ENCODE peak calls at places on chromosome X, in four cellular contexts. K, N, X and O are unnamed samples.

GRCh38 chrX:18895157-18895952 is 88.6 kb downstream of the PHKA2 start:
- DNase-seq in K (peak; percentile 56), N (peak; percentile 25), X (peak; percentile 88), O (no peak)

GRCh38 chrX:141320801-141321200 is 78.5 kb upstream of the SPANXC start:
- DNase-seq in K (no peak), N (no peak), X (no peak), O (no peak)

GRCh38 chrX:69137371-69137881 is 27.8 kb downstream of the PJA1 start:
- DNase-seq in K (peak; percentile 48), N (peak; percentile 33), X (peak; percentile 83), O (no peak)

GRCh38 chrX:72620550-72621145 is 48.0 kb upstream of the HDAC8 start:
- DNase-seq in K (peak; percentile 87), N (peak; percentile 73), X (peak; percentile 91), O (peak; percentile 90)

GRCh38 chrX:19814240-19814639 is 73.2 kb downstream of the SH3KBP1 start:
- DNase-seq in K (no peak), N (no peak), X (no peak), O (no peak)

GRCh38 chrX:72046447-72046846 is 85.3 kb downstream of the RTL5 start:
- DNase-seq in K (no peak), N (no peak), X (no peak), O (no peak)

GRCh38 chrX:56572975-56573374 is 9.5 kb downstream of the UBQLN2 start:
- DNase-seq in K (no peak), N (no peak), X (no peak), O (no peak)

GRCh38 chrX:48938721-48939416 is 18.5 kb downstream of the OTUD5 start:
- DNase-seq in K (no peak), N (no peak), X (no peak), O (no peak)

GRCh38 chrX:12975999-12976558 is 1.2 kb downstream of the TMSB4X start:
- DNase-seq in K (peak; percentile 54), N (peak; percentile 75), X (peak; percentile 52), O (peak; percentile 49)

GRCh38 chrX:96314974-96315373 is 369.7 kb upstream of the DIAPH2 start:
- DNase-seq in K (no peak), N (no peak), X (peak; percentile 30), O (no peak)

GRCh38 chrX:39809326-39809725 is 288.4 kb downstream of the BCOR start:
- DNase-seq in K (peak; percentile 47), N (no peak), X (peak; percentile 18), O (no peak)

GRCh38 chrX:71253253-71254091 is 468 bp downstream of the ZMYM3 start:
- DNase-seq in K (peak; percentile 21), N (peak; percentile 60), X (peak; percentile 30), O (peak; percentile 53)

GRCh38 chrX:21985332-21985777 is 44.8 kb downstream of the SMS start:
- DNase-seq in K (peak; percentile 85), N (peak; percentile 78), X (peak; percentile 85), O (peak; percentile 61)

GRCh38 chrX:106611682-106612402 is at the start of gene RADX:
- DNase-seq in K (peak; percentile 77), N (peak; percentile 89), X (peak; percentile 62), O (peak; percentile 65)

GRCh38 chrX:39473812-39474211 is 623.9 kb downstream of the BCOR start:
- DNase-seq in K (no peak), N (no peak), X (no peak), O (no peak)

GRCh38 chrX:64885850-64886249 is 90.4 kb downstream of the ZC4H2 start:
- DNase-seq in K (peak; percentile 19), N (no peak), X (no peak), O (peak; percentile 0)

GRCh38 chrX:49951524-49952193 is 29.3 kb downstream of the CLCN5 start:
- DNase-seq in K (no peak), N (no peak), X (peak; percentile 3), O (no peak)

GRCh38 chrX:38899650-38900049 is 98.4 kb downstream of the MID1IP1 start:
- DNase-seq in K (no peak), N (no peak), X (no peak), O (no peak)

GRCh38 chrX:132615396-132616131 is 126.7 kb upstream of the MBNL3 start:
- DNase-seq in K (peak; percentile 65), N (peak; percentile 70), X (peak; percentile 55), O (no peak)

GRCh38 chrX:37350034-37350365 is 836 bp downstream of the PRRG1 start:
- DNase-seq in K (peak; percentile 17), N (peak; percentile 48), X (peak; percentile 28), O (no peak)

GRCh38 chrX:39652336-39652735 is 445.4 kb downstream of the BCOR start:
- DNase-seq in K (peak; percentile 51), N (no peak), X (peak; percentile 11), O (no peak)

GRCh38 chrX:53093177-53093655 is 726 bp upstream of the KANTR start:
- DNase-seq in K (peak; percentile 78), N (peak; percentile 87), X (peak; percentile 74), O (peak; percentile 86)

GRCh38 chrX:119990995-119991787 is 47.6 kb upstream of the NKAP start:
- DNase-seq in K (no peak), N (peak; percentile 11), X (no peak), O (no peak)

GRCh38 chrX:100994352-100995281 is 25.1 kb downstream of the ARL13A start:
- DNase-seq in K (peak; percentile 70), N (peak; percentile 51), X (peak; percentile 30), O (peak; percentile 34)

GRCh38 chrX:30141966-30142365 is 73.4 kb upstream of the MAGEB2 start:
- DNase-seq in K (peak; percentile 55), N (peak; percentile 32), X (peak; percentile 59), O (no peak)

GRCh38 chrX:71992711-71993110 is 82.1 kb downstream of the NHSL2 start:
- DNase-seq in K (no peak), N (no peak), X (no peak), O (no peak)

GRCh38 chrX:130857207-130857606 is 45.8 kb downstream of the ENOX2 start:
- DNase-seq in K (no peak), N (no peak), X (no peak), O (no peak)

DNA sequence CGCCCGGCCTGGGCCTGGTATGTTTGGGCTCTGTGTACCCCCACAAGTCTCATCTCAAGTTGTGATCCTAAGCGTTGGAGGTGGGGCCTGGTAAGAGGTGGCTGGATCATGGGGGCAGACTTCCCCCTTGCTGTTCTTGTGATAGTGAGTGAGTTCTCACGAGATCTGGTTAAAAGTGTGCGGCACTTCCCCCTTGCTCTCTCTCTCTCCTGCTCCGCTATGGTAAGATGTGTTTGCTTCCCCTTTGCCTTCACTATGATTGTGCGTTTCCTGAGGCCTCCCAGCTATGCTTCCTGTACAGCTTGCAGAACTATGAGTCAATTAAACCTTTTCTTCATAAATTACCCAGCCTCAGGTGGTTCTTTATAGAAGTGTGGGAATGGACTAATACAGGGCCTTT is 53.0 kb downstream of the CHST7 start:
- DNase-seq in K (no peak), N (no peak), X (no peak), O (no peak)
- H2AFZ ChIP-seq in K (no peak overlapping the region), N (no peak overlapping the region), X (no peak overlapping the region), O (no peak overlapping the region)

GRCh38 chrX:1807301-1807731 is 192.5 kb downstream of the ASMT start:
- DNase-seq in K (no peak), N (no peak), X (no peak), O (no peak)
- H2AFZ ChIP-seq in K (no peak overlapping the region), N (no peak overlapping the region), X (no peak overlapping the region), O (no peak overlapping the region)

DNA sequence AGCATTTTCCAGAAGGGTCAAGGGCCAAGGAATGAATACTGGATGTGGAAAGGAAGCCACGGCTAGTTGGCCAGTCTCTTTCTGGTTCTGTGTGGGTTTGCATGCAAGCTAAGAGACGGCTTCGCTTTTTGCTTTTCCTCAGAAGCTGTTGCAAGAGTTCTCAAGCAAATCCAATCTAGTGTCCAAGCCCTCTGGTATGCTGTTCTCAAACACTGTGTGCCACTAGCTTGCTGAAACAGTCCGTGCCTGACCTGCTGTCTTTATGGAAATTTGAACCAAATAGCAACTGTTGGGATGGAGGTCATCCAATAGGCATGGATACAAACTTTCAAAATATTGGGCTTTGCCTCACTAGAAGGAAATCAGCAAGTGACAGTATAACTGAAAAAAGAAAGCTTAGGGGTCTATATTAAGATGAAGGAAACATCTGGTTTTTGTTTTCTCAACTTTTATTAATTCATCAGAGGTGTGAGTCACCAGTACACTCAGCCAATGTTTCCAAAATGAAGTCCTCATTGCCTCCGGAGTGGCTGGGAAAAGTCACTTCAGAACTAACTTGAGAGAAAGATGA is 70.5 kb downstream of the SLC9A6 start:
- DNase-seq in K (peak; percentile 35), N (peak; percentile 14), X (peak; percentile 94), O (no peak)
- H2AFZ ChIP-seq in K (no peak overlapping the region), N (no peak overlapping the region), X (no peak overlapping the region), O (no peak overlapping the region)

DNA sequence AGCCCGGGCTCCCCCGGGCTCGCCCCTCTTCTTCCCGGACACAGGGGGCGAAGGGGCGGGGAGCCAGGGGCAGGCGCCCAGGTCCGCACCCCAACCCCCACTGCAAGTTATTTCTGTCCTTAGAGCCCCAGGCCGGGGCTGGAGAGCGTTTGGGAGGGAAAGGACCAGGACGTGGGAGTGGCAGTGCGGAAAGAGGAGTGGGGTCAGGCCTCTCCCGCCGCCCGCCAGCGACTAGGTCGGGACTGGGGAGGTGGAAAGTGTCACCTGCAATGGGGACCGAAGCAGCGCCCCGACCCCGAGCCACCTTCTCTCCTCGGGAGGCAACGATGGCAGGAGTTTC is 351 bp downstream of the CCDC160 start:
- DNase-seq in K (no peak), N (peak; percentile 11), X (no peak), O (no peak)
- H2AFZ ChIP-seq in K (no peak overlapping the region), N (peak overlapping the region; percentile 56), X (no peak overlapping the region), O (peak overlapping the region; percentile 93)

GRCh38 chrX:47500541-47500940 is 17.5 kb upstream of the ZNF41 start:
- DNase-seq in K (no peak), N (no peak), X (no peak), O (no peak)
- H2AFZ ChIP-seq in K (no peak overlapping the region), N (no peak overlapping the region), X (no peak overlapping the region), O (no peak overlapping the region)

GRCh38 chrX:153469811-153470410 is 465 bp downstream of the HAUS7 start:
- DNase-seq in K (no peak), N (peak; percentile 38), X (no peak), O (peak; percentile 35)
- H2AFZ ChIP-seq in K (peak overlapping the region; percentile 59), N (peak overlapping the region; percentile 58), X (peak overlapping the region; percentile 17), O (peak overlapping the region; percentile 97)

GRCh38 chrX:148049441-148049840 is 68.3 kb downstream of the FMR1NB start:
- DNase-seq in K (peak; percentile 70), N (peak; percentile 46), X (peak; percentile 45), O (no peak)
- H2AFZ ChIP-seq in K (no peak overlapping the region), N (no peak overlapping the region), X (no peak overlapping the region), O (no peak overlapping the region)

DNA sequence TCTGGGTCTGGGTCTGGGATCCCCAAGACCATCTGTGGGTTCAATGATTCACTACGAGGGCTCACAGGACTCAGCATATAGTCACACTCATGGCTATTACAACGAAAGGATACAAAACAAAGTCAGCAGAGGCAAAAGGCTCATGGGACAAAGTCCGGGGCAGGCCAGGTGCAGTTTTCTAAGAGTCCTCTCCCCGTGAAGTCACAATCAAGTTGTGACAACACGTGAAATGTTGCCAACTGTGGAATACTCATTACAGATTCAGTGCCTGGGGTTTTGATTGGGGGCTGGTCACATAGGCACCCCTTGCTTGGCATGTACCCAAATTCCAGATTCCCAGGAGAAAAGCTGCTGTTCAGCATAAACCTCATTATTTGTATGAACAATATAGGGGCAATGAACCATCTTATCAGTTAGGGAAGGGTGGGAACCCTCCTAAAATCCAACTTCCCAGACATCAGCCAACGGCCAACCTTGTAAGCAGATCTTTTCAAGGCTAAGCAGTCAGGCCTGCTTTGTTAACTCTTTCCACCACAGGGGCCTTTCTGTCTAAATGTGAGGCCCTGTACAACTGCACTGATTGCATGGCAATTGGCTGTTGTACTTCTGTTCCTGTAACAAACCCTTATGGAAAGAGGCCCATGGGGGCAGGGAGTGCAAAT is 58.2 kb upstream of the DIPK2B start:
- DNase-seq in K (no peak), N (no peak), X (no peak), O (no peak)
- H2AFZ ChIP-seq in K (no peak overlapping the region), N (no peak overlapping the region), X (no peak overlapping the region), O (no peak overlapping the region)